ENCODE peak calls at places on chromosomes 6 and 20, in five cellular contexts. N is Peyer's patch, O is mucosa of descending colon, W is adrenal gland, J is tibial nerve. H is an unnamed sample.

GRCh38 chr6:144156991-144157390 is 6.7 kb downstream of the STX11 start:
- DNase-seq in O (no peak), N (no peak), W (no peak), J (no peak), H (no peak)

GRCh38 chr20:35434085-35435005 is 3.7 kb downstream of the GDF5 start:
- DNase-seq in O (peak; percentile 32), N (no peak), J (peak; percentile 37), W (no peak), H (no peak)

GRCh38 chr6:110284877-110285276 is 73.3 kb downstream of the METTL24 start:
- DNase-seq in O (no peak), W (no peak), N (no peak), J (no peak), H (no peak)

GRCh38 chr6:4299476-4299875 is 164.1 kb upstream of the ECI2 start:
- DNase-seq in N (no peak), J (no peak), W (no peak), O (no peak), H (no peak)

GRCh38 chr6:13488015-13488895 is 855 bp upstream of the GFOD1 start:
- DNase-seq in W (peak; percentile 36), O (peak; percentile 73), J (peak; percentile 16), N (peak; percentile 35), H (peak; percentile 44)

GRCh38 chr6:34578445-34579262 is 22.5 kb upstream of the SPDEF start:
- DNase-seq in N (no peak), O (peak; percentile 16), W (no peak), J (no peak), H (no peak)

GRCh38 chr20:63708301-63709148 is 686 bp downstream of the ZGPAT start:
- DNase-seq in W (no peak), O (peak; percentile 46), N (no peak), J (no peak), H (no peak)

GRCh38 chr20:23702021-23702420 is 13.2 kb upstream of the CST4 start:
- DNase-seq in W (no peak), O (no peak), J (no peak), N (no peak), H (no peak)

GRCh38 chr6:155327326-155328073 is 13.2 kb upstream of the TFB1M start:
- DNase-seq in N (peak; percentile 44), J (no peak), O (peak; percentile 42), W (peak; percentile 57), H (peak; percentile 71)

GRCh38 chr6:136922680-136922996 is 537 bp downstream of the SLC35D3 start:
- DNase-seq in J (no peak), W (no peak), N (no peak), O (no peak), H (no peak)

GRCh38 chr20:33702861-33703260 is 16.7 kb upstream of the E2F1 start:
- DNase-seq in J (no peak), O (no peak), N (no peak), W (peak; percentile 51), H (no peak)

DNA sequence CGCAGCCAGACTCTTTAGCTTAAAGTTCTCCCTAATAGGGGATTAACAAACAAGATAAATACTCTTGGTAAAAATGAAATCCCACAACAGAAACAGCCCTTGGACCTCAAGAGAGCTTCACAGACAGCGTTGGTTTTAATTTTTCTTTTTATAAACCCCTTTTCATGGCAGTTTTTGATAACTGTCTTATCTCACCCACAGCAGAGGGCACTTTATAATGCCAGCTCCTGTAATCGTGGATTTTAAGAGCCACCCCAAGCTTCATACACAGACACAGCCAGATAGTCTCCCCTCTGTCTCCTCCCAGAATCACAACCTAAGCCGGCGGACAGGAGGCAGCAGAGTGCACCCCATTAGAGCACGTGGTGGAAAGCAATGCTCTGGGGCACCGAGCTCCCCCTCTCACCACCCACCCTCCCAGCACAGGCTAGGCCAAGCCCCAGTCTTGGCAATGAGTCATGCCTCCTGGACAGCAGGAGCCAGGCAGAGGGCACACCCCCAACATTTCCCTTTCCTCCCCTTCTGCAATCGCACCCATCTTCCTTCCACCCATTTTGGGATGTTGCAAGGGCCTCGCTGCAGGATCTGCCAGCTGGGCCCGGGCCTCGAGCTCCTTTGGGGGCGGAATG is 2.5 kb downstream of the JAG1 start:
- DNase-seq in O (peak; percentile 82), J (peak; percentile 75), N (peak; percentile 32), W (peak; percentile 77), H (peak; percentile 62)
- TF ChIP-seq CTCF in O (peak; percentile 23), J (peak; percentile 64), N (no peak), W (peak; percentile 24), H (peak; percentile 28)

GRCh38 chr6:17650910-17651309 is 50.8 kb downstream of the FAM8A1 start:
- DNase-seq in N (no peak), J (no peak), W (no peak), O (no peak), H (no peak)
- TF ChIP-seq CTCF in N (no peak), J (no peak), W (no peak), O (no peak), H (no peak)

GRCh38 chr20:22490287-22491187 is 93.8 kb downstream of the FOXA2 start:
- DNase-seq in J (no peak), W (no peak), N (no peak), O (peak; percentile 88), H (peak; percentile 34)
- TF ChIP-seq CTCF in J (no peak), W (no peak), N (no peak), O (no peak), H (no peak)

DNA sequence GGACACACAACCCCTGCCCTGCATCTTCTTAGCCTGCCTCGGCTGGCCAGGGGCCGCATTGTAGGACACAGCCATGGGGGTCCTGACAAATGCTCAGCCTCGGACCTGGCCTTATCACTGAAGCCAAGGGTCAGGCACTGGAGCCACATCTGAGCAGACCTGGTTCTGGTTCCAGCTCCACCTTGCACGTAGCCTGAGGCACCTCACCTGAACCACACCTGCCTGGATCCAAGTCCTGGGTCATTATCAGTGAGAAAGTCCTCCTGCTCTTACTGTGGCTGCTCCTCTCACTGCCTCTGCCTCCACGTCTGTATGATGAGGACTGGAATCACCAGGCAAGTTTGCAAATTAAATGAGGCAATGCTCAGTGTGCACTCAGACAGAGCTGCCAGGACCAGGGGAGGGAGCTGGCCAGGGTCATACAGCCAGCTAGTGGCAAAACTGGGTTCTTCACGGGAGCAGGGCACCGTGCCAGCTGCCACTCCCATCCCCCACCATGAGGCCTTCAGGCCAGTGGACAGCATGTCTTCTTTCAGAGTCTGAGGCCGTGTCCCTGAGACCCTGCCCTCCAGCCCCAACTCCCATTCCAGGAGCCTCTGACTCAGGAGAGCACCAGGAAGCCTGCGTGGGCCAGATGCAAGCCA is 40.2 kb downstream of the MRPL14 start:
- DNase-seq in J (no peak), O (peak; percentile 51), N (no peak), W (peak; percentile 96), H (no peak)
- TF ChIP-seq CTCF in J (no peak), O (no peak), N (no peak), W (no peak), H (no peak)

DNA sequence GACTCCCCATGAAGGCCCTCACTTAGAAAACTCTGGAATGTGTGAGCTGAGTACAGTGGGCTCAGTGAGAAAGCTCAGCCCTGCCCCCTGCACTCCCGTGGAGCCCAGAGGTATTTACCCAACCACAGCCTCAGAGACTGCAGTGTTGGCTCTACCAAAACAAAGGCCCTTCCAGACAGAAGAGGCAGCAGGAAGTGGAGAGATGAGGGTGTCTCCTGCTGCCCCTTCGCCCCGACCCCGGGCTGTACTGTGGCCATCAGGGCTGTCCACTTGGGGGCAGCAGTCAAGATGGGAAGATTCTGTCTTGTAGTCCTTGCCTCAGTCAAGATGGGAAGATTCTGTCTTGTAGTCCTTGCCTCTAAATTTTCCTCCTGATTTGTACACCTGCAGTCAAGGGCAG is 341.3 kb downstream of the TAF4 start:
- DNase-seq in W (no peak), N (no peak), J (no peak), O (no peak), H (peak; percentile 27)
- TF ChIP-seq CTCF in W (no peak), N (no peak), J (no peak), O (no peak), H (peak; percentile 46)

DNA sequence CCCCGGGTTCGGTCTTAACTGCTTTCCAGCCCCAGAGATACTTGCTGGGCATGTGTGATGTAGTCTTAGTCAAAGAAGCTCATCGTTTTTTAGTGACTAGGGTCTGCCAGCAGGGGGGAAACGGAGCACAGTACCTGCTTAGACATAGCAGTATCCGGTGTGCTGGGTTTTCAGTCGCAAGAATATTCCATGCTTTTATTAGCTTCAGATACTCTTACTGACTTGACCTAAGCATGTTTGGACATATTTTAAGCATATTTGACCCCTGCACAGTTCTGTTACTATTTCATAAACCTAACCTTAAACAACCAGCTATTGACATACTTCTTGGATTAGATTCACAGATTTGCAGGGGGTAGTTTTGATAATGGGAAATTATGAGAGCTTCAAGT is 3.0 kb downstream of the E2F3 start:
- DNase-seq in O (peak; percentile 46), W (peak; percentile 54), J (no peak), N (peak; percentile 74), H (peak; percentile 61)
- TF ChIP-seq CTCF in O (no peak), W (peak; percentile 28), J (peak; percentile 32), N (peak; percentile 65), H (peak; percentile 57)

DNA sequence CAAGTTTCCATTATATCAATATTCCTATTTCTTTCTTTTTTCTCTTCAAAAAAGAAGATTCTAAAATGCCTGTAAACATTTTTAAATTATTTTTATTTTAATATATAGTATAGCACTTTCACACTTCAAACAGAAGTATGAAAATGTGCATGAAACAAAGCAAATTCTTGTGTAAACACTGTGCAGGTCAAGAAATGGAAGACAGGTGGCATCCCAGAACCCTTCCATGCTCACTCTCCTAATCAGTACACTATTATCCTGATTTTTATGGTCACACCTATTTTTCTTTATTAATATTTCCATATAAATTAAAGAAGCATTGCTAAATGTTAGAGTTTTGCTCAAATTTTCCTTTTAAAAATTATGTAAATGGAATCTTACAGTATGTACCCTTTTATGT is 561.6 kb upstream of the RNF217 start:
- DNase-seq in J (no peak), O (no peak), N (no peak), W (no peak), H (no peak)
- TF ChIP-seq CTCF in J (no peak), O (no peak), N (no peak), W (no peak), H (no peak)

H was measured in nephron progenitor cell.